ENCODE peak calls at places on chromosomes 12 and 14, in five cellular contexts. E, Y, I, W and B are unnamed samples.

GRCh38 chr12:2163172-2163927 is 110.6 kb downstream of the CACNA1C start:
- DNase-seq in E (no peak), Y (no peak), I (no peak), W (no peak), B (no peak)

GRCh38 chr12:111451649-111452129 is 46.0 kb downstream of the SH2B3 start:
- DNase-seq in E (no peak), Y (no peak), I (peak), W (no peak), B (peak)

GRCh38 chr12:54374555-54375257 is 9.8 kb downstream of the ZNF385A start:
- DNase-seq in E (no peak), Y (no peak), I (no peak), W (no peak), B (no peak)

GRCh38 chr12:94988471-94988870 is 15.0 kb downstream of the NDUFA12 start:
- DNase-seq in E (no peak), Y (no peak), I (no peak), W (no peak), B (no peak)

GRCh38 chr12:108337235-108338223 is 1.6 kb downstream of the CMKLR1 start:
- DNase-seq in E (peak), Y (no peak), I (peak), W (no peak), B (no peak)

GRCh38 chr14:24032727-24033418 is 18.9 kb upstream of the CARMIL3 start:
- DNase-seq in E (no peak), Y (no peak), I (peak), W (no peak), B (no peak)

GRCh38 chr12:107243316-107243715 is 150.0 kb upstream of the CRY1 start:
- DNase-seq in E (no peak), Y (no peak), I (no peak), W (peak), B (no peak)

GRCh38 chr14:22112004-22112403 is 438.4 kb upstream of the OR4E1 start:
- DNase-seq in E (peak), Y (no peak), I (peak), W (no peak), B (no peak)

GRCh38 chr12:47276253-47277070 is 196.7 kb upstream of the AMIGO2 start:
- DNase-seq in E (peak), Y (no peak), I (peak), W (no peak), B (no peak)

GRCh38 chr12:9710584-9711375 is 22.1 kb downstream of the CLECL1 start:
- DNase-seq in E (no peak), Y (no peak), I (no peak), W (no peak), B (no peak)

GRCh38 chr12:9372202-9372601 is 164.0 kb upstream of the PZP start:
- DNase-seq in E (no peak), Y (no peak), I (no peak), W (no peak), B (no peak)

GRCh38 chr14:74596747-74597456 is 15.1 kb downstream of the LTBP2 start:
- DNase-seq in E (no peak), Y (no peak), I (no peak), W (no peak), B (no peak)

GRCh38 chr12:46386877-46387629 is 14.5 kb upstream of the SLC38A2 start:
- DNase-seq in E (peak), Y (no peak), I (no peak), W (no peak), B (no peak)

GRCh38 chr12:108442910-108443309 is 72.2 kb upstream of the FICD start:
- DNase-seq in E (no peak), Y (no peak), I (no peak), W (no peak), B (no peak)

GRCh38 chr12:81347404-81347803 is 269.5 kb downstream of the ACSS3 start:
- DNase-seq in E (no peak), Y (no peak), I (no peak), W (no peak), B (no peak)

GRCh38 chr14:58836303-58836702 is 198.5 kb downstream of the DACT1 start:
- DNase-seq in E (no peak), Y (no peak), I (no peak), W (no peak), B (no peak)

GRCh38 chr12:3293446-3294161 is 197.4 kb upstream of the PRMT8 start:
- DNase-seq in E (no peak), Y (no peak), I (peak), W (no peak), B (no peak)

GRCh38 chr12:123354600-123354999 is 10.0 kb downstream of the SBNO1 start:
- DNase-seq in E (no peak), Y (no peak), I (no peak), W (no peak), B (no peak)

GRCh38 chr12:71385155-71385554 is 54.4 kb upstream of the LGR5 start:
- DNase-seq in E (no peak), Y (no peak), I (no peak), W (no peak), B (no peak)
- TF ChIP-seq CTCF in E (no peak), Y (no peak), I (no peak), W (no peak), B (no peak)

DNA sequence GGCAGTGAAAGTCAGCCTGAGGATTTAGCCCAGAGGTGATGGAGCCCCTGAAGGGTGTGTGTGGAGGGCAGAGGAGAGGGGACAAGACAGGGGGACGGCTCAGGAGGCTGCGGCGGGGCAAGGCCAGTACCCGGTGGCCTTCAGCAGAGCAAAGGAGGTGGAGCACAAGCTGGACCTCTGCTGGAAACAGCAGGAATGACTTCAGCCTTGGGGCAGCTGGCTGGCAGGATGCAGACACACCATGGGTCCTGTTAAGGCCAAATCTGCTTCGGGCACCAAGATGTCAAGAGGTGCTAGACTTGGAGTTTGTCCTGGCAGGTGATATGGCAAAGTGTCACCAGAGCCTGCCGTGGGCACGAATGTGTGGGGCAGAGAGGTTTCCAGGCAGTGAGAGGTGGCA is 92.1 kb downstream of the LGMN start:
- DNase-seq in E (no peak), Y (no peak), I (no peak), W (no peak), B (no peak)
- TF ChIP-seq CTCF in E (no peak), Y (no peak), I (no peak), W (no peak), B (no peak)

GRCh38 chr12:13204428-13204827 is 7.9 kb downstream of the EMP1 start:
- DNase-seq in E (no peak), Y (no peak), I (no peak), W (no peak), B (no peak)

GRCh38 chr12:13206560-13206897 is 10.0 kb downstream of the EMP1 start:
- DNase-seq in E (no peak), Y (no peak), I (no peak), W (no peak), B (no peak)

GRCh38 chr12:13200841-13201240 is 4.3 kb downstream of the EMP1 start:
- DNase-seq in E (no peak), Y (no peak), I (no peak), W (no peak), B (no peak)

GRCh38 chr12:13205809-13206559 is 9.5 kb downstream of the EMP1 start:
- DNase-seq in E (peak), Y (no peak), I (peak), W (no peak), B (no peak)

GRCh38 chr12:13203028-13203922 is 6.7 kb downstream of the EMP1 start:
- DNase-seq in E (peak), Y (peak), I (no peak), W (no peak), B (no peak)
- TF ChIP-seq CTCF in E (no peak), Y (peak), I (no peak), W (no peak), B (no peak)

DNA sequence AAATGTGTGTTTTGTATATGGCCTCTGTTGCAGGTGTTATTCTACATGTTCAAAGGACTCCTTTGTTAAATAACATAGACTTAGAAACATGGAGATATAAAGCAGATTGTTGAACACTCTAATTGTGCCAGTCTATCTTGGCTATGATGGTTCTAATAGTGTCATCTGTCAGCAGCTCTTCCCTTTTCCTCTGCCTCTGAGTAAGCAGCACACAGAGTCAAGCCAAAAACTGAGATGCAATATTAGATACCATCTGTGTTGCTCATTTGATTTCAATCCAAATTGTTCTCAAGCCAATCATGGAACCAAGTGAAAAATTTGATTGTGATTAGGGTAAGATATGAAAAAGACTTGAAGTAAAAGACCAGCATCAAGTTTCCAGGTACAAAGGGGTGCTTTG is 871.1 kb upstream of the MGAT4C start:
- DNase-seq in E (no peak), Y (no peak), I (peak), W (no peak), B (no peak)
- TF ChIP-seq CTCF in E (no peak), Y (no peak), I (no peak), W (no peak), B (no peak)